ENCODE peak calls at places on chromosomes 3 and 15, in six cellular contexts. H, G, P, R, S and T are unnamed samples.

GRCh38 chr3:152268501-152269422 is at the start of gene MBNL1:
- DNase-seq in H (peak; percentile 68), G (peak; percentile 81), P (peak; percentile 71), R (peak; percentile 70), S (peak; percentile 79), T (peak; percentile 61)

GRCh38 chr3:196292281-196292923 is 4.9 kb upstream of the PCYT1A start:
- DNase-seq in H (no peak), G (no peak), P (no peak), R (peak; percentile 27), S (no peak), T (no peak)

GRCh38 chr15:75840659-75841058 is 2.6 kb upstream of the UBE2Q2 start:
- DNase-seq in H (peak; percentile 63), G (no peak), P (peak; percentile 72), R (no peak), S (no peak), T (no peak)

GRCh38 chr3:190321789-190322603 is at the start of gene CLDN1:
- DNase-seq in H (peak; percentile 44), G (peak; percentile 16), P (peak; percentile 67), R (peak; percentile 70), S (peak; percentile 83), T (peak; percentile 81)

GRCh38 chr15:40345867-40346578 is 4.8 kb upstream of the PHGR1 start:
- DNase-seq in H (no peak), G (no peak), P (no peak), R (no peak), S (no peak), T (no peak)

GRCh38 chr15:92625297-92625980 is 30.1 kb downstream of the FAM174B start:
- DNase-seq in H (peak; percentile 89), G (no peak), P (peak; percentile 54), R (no peak), S (no peak), T (no peak)

GRCh38 chr3:46561951-46562350 is 4.2 kb downstream of the LRRC2 start:
- DNase-seq in H (no peak), G (no peak), P (no peak), R (no peak), S (no peak), T (no peak)

GRCh38 chr3:112610121-112610520 is 30.8 kb downstream of the CCDC80 start:
- DNase-seq in H (peak; percentile 84), G (peak; percentile 11), P (peak; percentile 91), R (no peak), S (no peak), T (no peak)

GRCh38 chr15:36334059-36334458 is 245.4 kb upstream of the CDIN1 start:
- DNase-seq in H (peak; percentile 86), G (no peak), P (peak; percentile 43), R (no peak), S (no peak), T (no peak)

GRCh38 chr15:56734013-56734625 is 810 bp upstream of the ZNF280D start:
- DNase-seq in H (no peak), G (no peak), P (no peak), R (no peak), S (no peak), T (no peak)

GRCh38 chr15:47301481-47301880 is 415.8 kb upstream of the SEMA6D start:
- DNase-seq in H (no peak), G (no peak), P (no peak), R (no peak), S (no peak), T (no peak)

GRCh38 chr15:90047956-90048575 is 46.9 kb downstream of the ZNF710 start:
- DNase-seq in H (peak; percentile 19), G (no peak), P (peak; percentile 18), R (no peak), S (no peak), T (no peak)

GRCh38 chr3:122074621-122075265 is 19.6 kb downstream of the CD86 start:
- DNase-seq in H (no peak), G (peak; percentile 67), P (no peak), R (no peak), S (peak; percentile 40), T (no peak)

GRCh38 chr3:149501524-149501923 is 27.0 kb downstream of the TM4SF4 start:
- DNase-seq in H (peak; percentile 85), G (no peak), P (peak; percentile 90), R (no peak), S (no peak), T (no peak)

GRCh38 chr15:84702961-84703482 is 12.9 kb downstream of the SEC11A start:
- DNase-seq in H (peak; percentile 39), G (no peak), P (peak; percentile 65), R (no peak), S (peak; percentile 43), T (no peak)

GRCh38 chr3:191331443-191331842 is 1.1 kb upstream of the UTS2B start:
- DNase-seq in H (peak; percentile 67), G (no peak), P (peak; percentile 38), R (no peak), S (no peak), T (no peak)

GRCh38 chr15:57217716-57218598 is 158.3 kb upstream of the CGNL1 start:
- DNase-seq in H (peak; percentile 67), G (no peak), P (peak; percentile 52), R (no peak), S (no peak), T (no peak)

GRCh38 chr3:102926618-102927017 is 491.8 kb downstream of the ZPLD1 start:
- DNase-seq in H (no peak), G (no peak), P (no peak), R (no peak), S (no peak), T (no peak)

GRCh38 chr3:101635954-101636798 is 40.8 kb downstream of the ZBTB11 start:
- DNase-seq in H (no peak), G (peak; percentile 10), P (peak; percentile 27), R (peak; percentile 44), S (peak; percentile 44), T (peak; percentile 65)

GRCh38 chr15:59157840-59158700 is 48.6 kb upstream of the LDHAL6B start:
- DNase-seq in H (no peak), G (no peak), P (peak; percentile 52), R (no peak), S (no peak), T (no peak)

GRCh38 chr3:101292027-101292426 is 28.3 kb downstream of the IMPG2 start:
- DNase-seq in H (peak; percentile 34), G (no peak), P (peak; percentile 12), R (no peak), S (no peak), T (no peak)

GRCh38 chr15:44102675-44103254 is 92.3 kb downstream of the FRMD5 start:
- DNase-seq in H (peak; percentile 100), G (no peak), P (peak; percentile 99), R (peak; percentile 75), S (no peak), T (peak; percentile 3)

GRCh38 chr3:86788371-86788770 is 202.6 kb downstream of the VGLL3 start:
- DNase-seq in H (peak; percentile 50), G (no peak), P (no peak), R (no peak), S (no peak), T (no peak)

GRCh38 chr15:60006203-60006782 is 2.2 kb downstream of the FOXB1 start:
- DNase-seq in H (no peak), G (no peak), P (peak; percentile 15), R (no peak), S (no peak), T (no peak)

GRCh38 chr3:4805662-4806061 is 173.6 kb upstream of the BHLHE40 start:
- DNase-seq in H (no peak), G (no peak), P (no peak), R (no peak), S (no peak), T (no peak)

GRCh38 chr15:65365229-65365628 is 12.6 kb downstream of the IGDCC3 start:
- DNase-seq in H (no peak), G (no peak), P (no peak), R (peak; percentile 56), S (no peak), T (no peak)

GRCh38 chr3:194955546-194955945 is 269.9 kb downstream of the FAM43A start:
- DNase-seq in H (no peak), G (no peak), P (no peak), R (no peak), S (no peak), T (no peak)

GRCh38 chr15:76932090-76932966 is 779 bp downstream of the RCN2 start:
- DNase-seq in H (no peak), G (no peak), P (no peak), R (no peak), S (no peak), T (no peak)

GRCh38 chr3:49903451-49904424 is at the start of gene MST1R:
- DNase-seq in H (no peak), G (no peak), P (no peak), R (peak; percentile 27), S (peak; percentile 89), T (peak; percentile 53)

GRCh38 chr3:31980530-31981205 is 394 bp downstream of the OSBPL10 start:
- DNase-seq in H (peak; percentile 60), G (peak; percentile 15), P (no peak), R (peak; percentile 54), S (peak; percentile 79), T (peak; percentile 41)

GRCh38 chr3:28853830-28854229 is 427.0 kb upstream of the RBMS3 start:
- DNase-seq in H (no peak), G (no peak), P (peak; percentile 14), R (no peak), S (no peak), T (no peak)
- TF ChIP-seq CTCF in H (no peak), G (no peak), P (peak; percentile 16), R (no peak), S (no peak), T (no peak)

DNA sequence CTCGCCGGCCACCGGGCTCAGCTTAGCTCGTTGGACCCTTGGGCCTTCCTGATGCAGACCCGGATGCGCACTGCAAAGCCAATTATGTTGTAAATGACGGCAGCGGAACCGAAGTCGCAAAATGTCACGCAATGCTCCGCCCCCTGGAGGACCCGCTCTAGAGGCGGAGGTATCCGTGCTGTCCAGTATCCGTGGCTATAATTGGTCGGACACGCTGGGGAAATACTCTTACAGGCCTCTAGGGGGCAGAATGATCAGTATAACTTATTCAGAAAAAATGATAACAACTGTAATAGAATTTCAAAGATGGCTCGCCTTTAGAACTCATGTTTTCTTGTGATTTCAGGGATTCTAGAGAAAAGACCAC is at the start of gene PRR23B:
- DNase-seq in H (no peak), G (no peak), P (no peak), R (peak; percentile 9), S (no peak), T (no peak)
- TF ChIP-seq CTCF in H (no peak), G (no peak), P (peak; percentile 10), R (no peak), S (no peak), T (peak; percentile 34)

DNA sequence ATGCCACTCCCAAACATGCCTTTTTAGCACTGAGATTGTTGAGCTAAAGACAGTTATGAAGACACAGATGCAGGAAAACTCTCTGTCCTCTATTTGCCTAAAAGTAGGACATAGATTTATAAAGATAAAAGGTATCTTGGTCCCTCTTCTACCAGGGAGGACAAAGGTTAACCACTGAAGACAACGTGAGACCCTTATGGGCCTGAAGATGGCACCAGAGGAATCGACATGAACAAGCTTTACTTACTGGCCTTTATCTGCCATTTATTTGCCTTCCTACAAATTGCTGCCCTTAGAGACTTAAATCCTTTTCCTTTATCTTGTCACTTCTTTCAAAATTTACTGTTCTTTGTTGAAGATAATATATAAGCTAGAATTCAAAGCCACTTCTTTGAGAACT is 109.7 kb upstream of the FAM3D start:
- DNase-seq in H (no peak), G (no peak), P (no peak), R (no peak), S (no peak), T (no peak)
- TF ChIP-seq CTCF in H (no peak), G (no peak), P (peak; percentile 6), R (peak; percentile 24), S (no peak), T (no peak)

GRCh38 chr3:75176886-75177285 is 487.2 kb upstream of the FRG2C start:
- DNase-seq in H (no peak), G (no peak), P (peak; percentile 7), R (no peak), S (no peak), T (no peak)

GRCh38 chr3:75171632-75172230 is 492.4 kb upstream of the FRG2C start:
- DNase-seq in H (no peak), G (no peak), P (peak; percentile 13), R (no peak), S (no peak), T (no peak)
- TF ChIP-seq CTCF in H (peak; percentile 25), G (no peak), P (peak; percentile 55), R (peak; percentile 33), S (no peak), T (peak; percentile 73)